ENCODE peak calls at places on chromosome 3, in eight cellular contexts. T, G, P, J, H, F, S and A are unnamed samples.

GRCh38 chr3:56954125-56954524 is 106.3 kb upstream of the SPATA12 start:
- DNase-seq in T (no peak), G (no peak), P (no peak), J (no peak), H (no peak), F (no peak), S (no peak), A (no peak)

GRCh38 chr3:134627831-134628230 is 23.0 kb downstream of the KY start:
- DNase-seq in T (no peak), G (no peak), P (peak), J (no peak), H (no peak), F (no peak), S (no peak), A (no peak)

GRCh38 chr3:59573911-59574310 is 524.1 kb upstream of the CFAP20DC start:
- DNase-seq in T (no peak), G (no peak), P (no peak), J (no peak), H (no peak), F (no peak), S (no peak), A (no peak)

GRCh38 chr3:119395923-119396358 is 67.5 kb downstream of the TMEM39A start:
- DNase-seq in T (peak), G (no peak), P (no peak), J (no peak), H (no peak), F (no peak), S (no peak), A (no peak)

GRCh38 chr3:12968541-12968940 is 104.7 kb downstream of the IQSEC1 start:
- DNase-seq in T (no peak), G (no peak), P (no peak), J (no peak), H (no peak), F (no peak), S (no peak), A (no peak)

GRCh38 chr3:168414149-168414548 is 318.4 kb upstream of the GOLIM4 start:
- DNase-seq in T (no peak), G (no peak), P (no peak), J (no peak), H (no peak), F (no peak), S (no peak), A (no peak)

GRCh38 chr3:24351779-24352469 is 142.7 kb downstream of the THRB start:
- DNase-seq in T (no peak), G (no peak), P (no peak), J (no peak), H (no peak), F (no peak), S (peak), A (no peak)

GRCh38 chr3:119323401-119324107 is 29.4 kb downstream of the ARHGAP31 start:
- DNase-seq in T (no peak), G (no peak), P (no peak), J (no peak), H (no peak), F (no peak), S (no peak), A (no peak)

GRCh38 chr3:60146121-60146520 is 1096.3 kb upstream of the CFAP20DC start:
- DNase-seq in T (no peak), G (no peak), P (no peak), J (no peak), H (no peak), F (no peak), S (no peak), A (peak)

GRCh38 chr3:75781079-75781745 is 4.1 kb downstream of the ZNF717 start:
- DNase-seq in T (peak), G (no peak), P (no peak), J (no peak), H (no peak), F (no peak), S (no peak), A (no peak)

GRCh38 chr3:64238971-64239667 is 13.9 kb upstream of the PRICKLE2 start:
- DNase-seq in T (no peak), G (peak), P (peak), J (peak), H (no peak), F (no peak), S (peak), A (peak)

GRCh38 chr3:189121088-189121487 is 50.7 kb upstream of the TPRG1 start:
- DNase-seq in T (no peak), G (no peak), P (no peak), J (no peak), H (no peak), F (no peak), S (no peak), A (no peak)

GRCh38 chr3:8835385-8835784 is 66.0 kb upstream of the OXTR start:
- DNase-seq in T (no peak), G (no peak), P (no peak), J (no peak), H (no peak), F (no peak), S (no peak), A (no peak)

GRCh38 chr3:128609294-128609693 is 41.3 kb downstream of the RPN1 start:
- DNase-seq in T (no peak), G (no peak), P (no peak), J (no peak), H (no peak), F (no peak), S (no peak), A (no peak)

GRCh38 chr3:194572131-194572789 is 61.0 kb downstream of the TMEM44 start:
- DNase-seq in T (no peak), G (peak), P (no peak), J (peak), H (no peak), F (no peak), S (peak), A (no peak)

GRCh38 chr3:179956416-179956830 is 80.3 kb downstream of the PEX5L start:
- DNase-seq in T (no peak), G (no peak), P (no peak), J (no peak), H (no peak), F (no peak), S (no peak), A (no peak)

GRCh38 chr3:15300318-15301078 is 31.9 kb downstream of the SH3BP5 start:
- DNase-seq in T (no peak), G (no peak), P (no peak), J (peak), H (no peak), F (peak), S (no peak), A (no peak)

GRCh38 chr3:103137830-103138229 is 703.0 kb downstream of the ZPLD1 start:
- DNase-seq in T (no peak), G (no peak), P (no peak), J (no peak), H (no peak), F (no peak), S (no peak), A (no peak)

GRCh38 chr3:182342252-182342651 is 451.1 kb upstream of the ATP11B start:
- DNase-seq in T (no peak), G (no peak), P (no peak), J (no peak), H (no peak), F (no peak), S (no peak), A (no peak)

GRCh38 chr3:49173116-49173791 is 1.9 kb downstream of the KLHDC8B start:
- DNase-seq in T (no peak), G (peak), P (peak), J (no peak), H (no peak), F (no peak), S (peak), A (peak)

GRCh38 chr3:163951397-163951987 is 1126.8 kb downstream of the SI start:
- DNase-seq in T (no peak), G (no peak), P (no peak), J (no peak), H (no peak), F (peak), S (no peak), A (no peak)

GRCh38 chr3:105868450-105868744 is 415 bp downstream of the CBLB start:
- DNase-seq in T (peak), G (peak), P (peak), J (no peak), H (peak), F (peak), S (peak), A (peak)

GRCh38 chr3:13543251-13543650 is 5.7 kb upstream of the FBLN2 start:
- DNase-seq in T (no peak), G (no peak), P (no peak), J (peak), H (no peak), F (no peak), S (peak), A (no peak)

GRCh38 chr3:126659915-126660886 is 5.3 kb upstream of the TXNRD3 start:
- DNase-seq in T (no peak), G (no peak), P (no peak), J (no peak), H (no peak), F (no peak), S (no peak), A (no peak)

GRCh38 chr3:5231067-5231466 is 43.6 kb downstream of the EDEM1 start:
- DNase-seq in T (no peak), G (no peak), P (no peak), J (no peak), H (no peak), F (no peak), S (no peak), A (no peak)

GRCh38 chr3:52820741-52821140 is 9.7 kb downstream of the ITIH4 start:
- DNase-seq in T (peak), G (peak), P (peak), J (no peak), H (no peak), F (peak), S (no peak), A (peak)

GRCh38 chr3:39501982-39502837 is 34.7 kb downstream of the MOBP start:
- DNase-seq in T (no peak), G (no peak), P (no peak), J (no peak), H (no peak), F (no peak), S (no peak), A (no peak)

GRCh38 chr3:122200681-122201080 is 17.2 kb downstream of the CASR start:
- DNase-seq in T (no peak), G (no peak), P (no peak), J (no peak), H (no peak), F (no peak), S (no peak), A (no peak)

GRCh38 chr3:179666030-179666429 is 13.2 kb downstream of the USP13 start:
- DNase-seq in T (no peak), G (no peak), P (no peak), J (no peak), H (no peak), F (no peak), S (no peak), A (no peak)

GRCh38 chr3:37787027-37787868 is 74.4 kb upstream of the CTDSPL start:
- DNase-seq in T (no peak), G (no peak), P (no peak), J (no peak), H (no peak), F (no peak), S (no peak), A (no peak)

GRCh38 chr3:139937674-139938279 is 2.8 kb downstream of the CLSTN2 start:
- DNase-seq in T (peak), G (peak), P (no peak), J (peak), H (no peak), F (peak), S (peak), A (peak)

GRCh38 chr3:48429416-48430358 is at the start of gene PLXNB1:
- DNase-seq in T (peak), G (peak), P (peak), J (peak), H (peak), F (no peak), S (peak), A (peak)

GRCh38 chr3:17157713-17158112 is 273.0 kb downstream of the PLCL2 start:
- DNase-seq in T (no peak), G (no peak), P (no peak), J (no peak), H (no peak), F (no peak), S (no peak), A (no peak)

GRCh38 chr3:126999383-126999782 is 16.5 kb downstream of the PLXNA1 start:
- DNase-seq in T (no peak), G (no peak), P (no peak), J (no peak), H (no peak), F (no peak), S (no peak), A (no peak)

GRCh38 chr3:126317029-126317996 is 39.9 kb downstream of the KLF15 start:
- DNase-seq in T (no peak), G (no peak), P (no peak), J (no peak), H (no peak), F (no peak), S (no peak), A (no peak)